ENCODE peak calls at places on chromosomes 2 and 18, in four cellular contexts. One of them, this sample, is unnamed.

GRCh38 chr2:95390272-95390880 is 12.1 kb upstream of the FAHD2A start:
- DNase-seq in AG08396: no peak
- DNase-seq in cardiac fibroblast: no peak
- DNase-seq in retina: no peak
- DNase-seq in this sample: no peak

GRCh38 chr2:165163771-165164170 is 40.1 kb downstream of the SCN3A start:
- DNase-seq in AG08396: no peak
- DNase-seq in cardiac fibroblast: peak
- DNase-seq in retina: no peak
- DNase-seq in this sample: peak

GRCh38 chr2:214261683-214262082 is 149.2 kb upstream of the VWC2L start:
- DNase-seq in cardiac fibroblast: peak
- DNase-seq in retina: no peak
- DNase-seq in AG08396: no peak
- DNase-seq in this sample: no peak

GRCh38 chr2:23449831-23450331 is 64.9 kb downstream of the KLHL29 start:
- DNase-seq in AG08396: no peak
- DNase-seq in retina: no peak
- DNase-seq in cardiac fibroblast: no peak
- DNase-seq in this sample: no peak

GRCh38 chr2:226758886-226759660 is 40.5 kb downstream of the IRS1 start:
- DNase-seq in AG08396: no peak
- DNase-seq in cardiac fibroblast: peak
- DNase-seq in retina: no peak
- DNase-seq in this sample: peak

GRCh38 chr2:204665244-204665643 is 120.0 kb downstream of the PARD3B start:
- DNase-seq in AG08396: peak
- DNase-seq in cardiac fibroblast: peak
- DNase-seq in retina: no peak
- DNase-seq in this sample: peak

GRCh38 chr2:68441179-68441993 is 25.7 kb downstream of the FBXO48 start:
- DNase-seq in cardiac fibroblast: peak
- DNase-seq in retina: peak
- DNase-seq in AG08396: peak
- DNase-seq in this sample: peak

GRCh38 chr2:195488567-195488966 is 168.5 kb upstream of the SLC39A10 start:
- DNase-seq in AG08396: no peak
- DNase-seq in retina: no peak
- DNase-seq in cardiac fibroblast: no peak
- DNase-seq in this sample: no peak

GRCh38 chr2:68987051-68987503 is 12.6 kb downstream of the GKN1 start:
- DNase-seq in retina: no peak
- DNase-seq in cardiac fibroblast: no peak
- DNase-seq in AG08396: no peak
- DNase-seq in this sample: no peak

GRCh38 chr18:48829443-48830149 is 121.2 kb downstream of the SMAD7 start:
- DNase-seq in retina: no peak
- DNase-seq in AG08396: no peak
- DNase-seq in cardiac fibroblast: no peak
- DNase-seq in this sample: no peak

GRCh38 chr2:28752608-28752984 is 966 bp downstream of the PPP1CB start:
- DNase-seq in retina: no peak
- DNase-seq in AG08396: no peak
- DNase-seq in cardiac fibroblast: no peak
- DNase-seq in this sample: no peak

GRCh38 chr2:111227716-111228141 is 107.0 kb downstream of the BCL2L11 start:
- DNase-seq in retina: no peak
- DNase-seq in cardiac fibroblast: peak
- DNase-seq in AG08396: peak
- DNase-seq in this sample: no peak

GRCh38 chr2:239569401-239570090 is 168.7 kb upstream of the HDAC4 start:
- DNase-seq in cardiac fibroblast: no peak
- DNase-seq in retina: no peak
- DNase-seq in AG08396: no peak
- DNase-seq in this sample: no peak

GRCh38 chr18:2529154-2529553 is 42.2 kb downstream of the METTL4 start:
- DNase-seq in AG08396: no peak
- DNase-seq in retina: no peak
- DNase-seq in cardiac fibroblast: peak
- DNase-seq in this sample: no peak

GRCh38 chr2:157364257-157364974 is 38.8 kb upstream of the ERMN start:
- DNase-seq in AG08396: no peak
- DNase-seq in cardiac fibroblast: no peak
- DNase-seq in retina: no peak
- DNase-seq in this sample: no peak

GRCh38 chr2:190819835-190820234 is 60.8 kb upstream of the GLS start:
- DNase-seq in cardiac fibroblast: peak
- DNase-seq in AG08396: peak
- DNase-seq in retina: no peak
- DNase-seq in this sample: peak

GRCh38 chr2:104444392-104444791 is 409.5 kb upstream of the POU3F3 start:
- DNase-seq in retina: no peak
- DNase-seq in AG08396: no peak
- DNase-seq in cardiac fibroblast: no peak
- DNase-seq in this sample: peak

GRCh38 chr18:4842287-4842686 is 354.8 kb downstream of the AKAIN1 start:
- DNase-seq in retina: no peak
- DNase-seq in cardiac fibroblast: no peak
- DNase-seq in AG08396: no peak
- DNase-seq in this sample: no peak

GRCh38 chr2:60092781-60093180 is 460.7 kb downstream of the BCL11A start:
- DNase-seq in cardiac fibroblast: no peak
- DNase-seq in AG08396: no peak
- DNase-seq in retina: no peak
- DNase-seq in this sample: no peak

GRCh38 chr2:28578768-28579167 is 82.9 kb downstream of the PLB1 start:
- DNase-seq in AG08396: no peak
- DNase-seq in cardiac fibroblast: no peak
- DNase-seq in retina: no peak
- DNase-seq in this sample: no peak

GRCh38 chr2:105327690-105328089 is 1.8 kb downstream of the TGFBRAP1 start:
- DNase-seq in retina: no peak
- DNase-seq in AG08396: no peak
- DNase-seq in cardiac fibroblast: no peak
- DNase-seq in this sample: no peak

GRCh38 chr18:24930974-24931373 is 421.0 kb downstream of the ZNF521 start:
- DNase-seq in retina: no peak
- DNase-seq in cardiac fibroblast: no peak
- DNase-seq in AG08396: no peak
- DNase-seq in this sample: no peak

GRCh38 chr2:99822487-99823218 is 319.7 kb downstream of the AFF3 start:
- DNase-seq in AG08396: no peak
- DNase-seq in retina: peak
- DNase-seq in cardiac fibroblast: no peak
- DNase-seq in this sample: no peak

GRCh38 chr2:201781583-201782051 is 884 bp upstream of the ALS2 start:
- DNase-seq in cardiac fibroblast: no peak
- DNase-seq in AG08396: no peak
- DNase-seq in retina: peak
- DNase-seq in this sample: no peak

GRCh38 chr2:174967693-174968260 is 37.4 kb downstream of the CHN1 start:
- DNase-seq in retina: no peak
- DNase-seq in cardiac fibroblast: no peak
- DNase-seq in AG08396: no peak
- DNase-seq in this sample: no peak

GRCh38 chr2:74333896-74334586 is 9.2 kb downstream of the SLC4A5 start:
- DNase-seq in AG08396: no peak
- DNase-seq in retina: no peak
- DNase-seq in cardiac fibroblast: no peak
- DNase-seq in this sample: no peak

GRCh38 chr2:59974051-59974766 is 579.2 kb downstream of the BCL11A start:
- DNase-seq in AG08396: no peak
- DNase-seq in retina: peak
- DNase-seq in cardiac fibroblast: no peak
- DNase-seq in this sample: no peak

This sample was measured in stromal cell of bone marrow.